ENCODE peak calls at places on chromosomes 2 and 18, in six cellular contexts. D is dorsolateral prefrontal cortex; M is upper lobe of right lung; C is GM23338; F is breast epithelium; Y is CD8-positive, alpha-beta T cell. W is an unnamed sample.

GRCh38 chr2:229489016-229489415 is 217.9 kb upstream of the PID1 start:
- DNase-seq in D (peak), M (no peak), C (no peak), F (no peak), Y (no peak), W (no peak)

GRCh38 chr18:80022613-80023012 is 11.6 kb upstream of the RBFA start:
- DNase-seq in D (no peak), M (no peak), C (peak), F (no peak), Y (no peak), W (no peak)

GRCh38 chr2:85926931-85927527 is 38.2 kb upstream of the ST3GAL5 start:
- DNase-seq in D (no peak), M (no peak), C (no peak), F (no peak), Y (no peak), W (no peak)

GRCh38 chr2:188518391-188518790 is 226.7 kb downstream of the GULP1 start:
- DNase-seq in D (no peak), M (no peak), C (no peak), F (no peak), Y (no peak), W (no peak)

GRCh38 chr2:224395646-224396390 is 6.1 kb downstream of the FAM124B start:
- DNase-seq in D (no peak), M (no peak), C (no peak), F (no peak), Y (no peak), W (no peak)

GRCh38 chr2:218732761-218733158 is 22.1 kb downstream of the TTLL4 start:
- DNase-seq in D (no peak), M (no peak), C (no peak), F (no peak), Y (no peak), W (no peak)

GRCh38 chr18:58337285-58337684 is 291.6 kb downstream of the ALPK2 start:
- DNase-seq in D (no peak), M (no peak), C (no peak), F (no peak), Y (no peak), W (no peak)

GRCh38 chr18:23884712-23885375 is 129.7 kb upstream of the TTC39C start:
- DNase-seq in D (no peak), M (peak), C (peak), F (no peak), Y (no peak), W (peak)

GRCh38 chr18:79411614-79412526 is 16.1 kb downstream of the NFATC1 start:
- DNase-seq in D (no peak), M (peak), C (peak), F (no peak), Y (no peak), W (peak)

GRCh38 chr2:225354281-225354774 is 45.2 kb upstream of the NYAP2 start:
- DNase-seq in D (no peak), M (no peak), C (no peak), F (no peak), Y (no peak), W (no peak)

DNA sequence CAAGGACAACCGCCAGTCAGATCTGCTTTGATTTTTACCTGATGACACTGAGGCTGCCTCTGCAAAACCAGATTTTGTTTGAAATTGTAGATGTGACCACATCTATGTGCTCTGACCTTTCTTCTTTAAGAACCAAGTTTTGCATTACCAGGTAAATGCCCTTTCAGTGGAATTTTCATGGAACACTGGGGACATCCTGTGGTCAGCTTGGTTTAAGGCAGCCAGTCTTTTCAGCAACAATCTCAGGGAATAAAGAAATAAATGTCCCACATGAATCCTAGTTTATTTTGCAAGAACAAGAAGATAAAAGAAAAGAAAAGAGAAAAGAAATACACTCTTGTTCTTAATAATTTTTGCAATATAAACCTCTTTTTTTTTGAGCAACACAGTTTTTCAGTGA is 90.6 kb downstream of the POU3F3 start:
- DNase-seq in D (no peak), M (no peak), C (peak), F (no peak), Y (no peak), W (no peak)
- TF ChIP-seq CTCF in D (peak), M (peak), C (peak), F (no peak), Y (no peak), W (peak)

DNA sequence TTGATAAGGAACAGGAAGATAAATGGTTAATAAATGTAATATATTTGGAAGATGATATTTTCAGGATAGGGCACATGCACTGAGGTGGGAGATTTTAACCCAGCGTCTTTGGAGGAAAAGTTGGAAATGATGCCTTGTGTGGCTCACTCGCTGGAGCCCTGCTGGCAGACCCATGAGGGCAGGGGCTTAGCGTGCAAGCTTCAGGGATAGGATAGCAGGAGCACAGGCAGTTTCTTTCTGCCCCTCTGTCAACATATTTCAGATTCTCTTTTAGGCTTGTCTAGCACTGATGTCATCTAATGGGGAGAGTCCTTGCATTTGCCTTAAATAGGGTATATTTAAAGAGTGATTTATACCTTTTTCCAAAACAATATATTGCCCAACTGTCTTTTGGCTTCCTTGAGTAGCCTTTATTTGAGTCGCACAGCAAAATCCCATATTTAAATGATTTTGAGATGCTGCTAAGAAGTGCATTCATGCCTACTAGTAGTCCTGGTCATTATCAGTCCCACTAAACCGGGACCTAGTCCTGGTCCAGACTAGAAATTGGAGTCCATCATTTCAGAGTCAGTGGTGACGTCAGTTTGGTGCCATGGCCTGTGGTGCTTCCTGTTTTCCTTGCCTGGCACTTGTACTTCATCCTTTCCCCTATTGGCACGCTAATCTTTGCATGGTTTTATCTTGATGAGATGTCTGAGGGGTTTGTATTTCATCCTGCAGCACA is 45.8 kb downstream of the SH3RF3 start:
- DNase-seq in D (no peak), M (no peak), C (no peak), F (no peak), Y (no peak), W (peak)
- H3K4me3 ChIP-seq in D (no peak), M (no peak), C (no peak), F (no peak), Y (no peak), W (no peak)

GRCh38 chr2:212929971-212930370 is 221.4 kb downstream of the IKZF2 start:
- DNase-seq in D (no peak), M (no peak), C (no peak), F (no peak), Y (no peak), W (no peak)

GRCh38 chr2:212926948-212927347 is 224.5 kb downstream of the IKZF2 start:
- DNase-seq in D (no peak), M (no peak), C (no peak), F (no peak), Y (no peak), W (peak)

GRCh38 chr2:212930556-212930955 is 220.9 kb downstream of the IKZF2 start:
- DNase-seq in D (no peak), M (no peak), C (no peak), F (no peak), Y (no peak), W (no peak)

GRCh38 chr2:212929116-212929515 is 222.3 kb downstream of the IKZF2 start:
- DNase-seq in D (no peak), M (no peak), C (no peak), F (no peak), Y (no peak), W (no peak)

GRCh38 chr2:212928681-212929080 is 222.7 kb downstream of the IKZF2 start:
- DNase-seq in D (no peak), M (no peak), C (no peak), F (no peak), Y (no peak), W (no peak)
- H3K27ac ChIP-seq in D (no peak), M (no peak), C (no peak), F (no peak), Y (no peak), W (no peak)

DNA sequence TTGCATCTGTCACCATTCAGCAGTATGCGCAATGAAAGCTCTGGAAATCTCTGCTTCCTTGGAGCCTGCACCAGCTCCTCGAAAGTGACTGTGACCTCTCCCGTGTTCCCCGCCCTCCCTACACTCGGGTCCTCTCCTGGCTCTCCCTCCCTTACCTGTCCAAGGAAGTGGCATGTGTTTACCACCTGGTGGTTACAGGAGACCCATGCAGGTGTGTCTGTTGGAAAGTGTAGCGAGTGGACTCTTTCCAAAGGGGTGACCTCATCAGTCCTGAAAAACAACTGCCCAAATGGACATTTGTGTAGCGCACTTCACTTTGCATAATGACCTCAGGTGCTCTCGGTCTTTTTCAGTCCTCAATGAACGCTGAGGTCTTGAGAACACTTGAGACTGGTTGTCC is 133.1 kb downstream of the ACKR3 start:
- DNase-seq in D (no peak), M (no peak), C (no peak), F (no peak), Y (no peak), W (no peak)
- TF ChIP-seq CTCF in D (no peak), M (peak), C (no peak), F (no peak), Y (no peak), W (no peak)

W was measured in kidney.